ENCODE peak calls at places on chromosomes 2 and 18, in five cellular contexts. Q is left lung, L is neural crest cell, E is HepG2, S is left ventricle myocardium inferior. I is an unnamed sample.
A peak's percentile ranks its signal among the peaks of the same experiment; 100 is the strongest.

GRCh38 chr2:151927501-151928221 is 99.4 kb upstream of the ARL5A start:
- DNase-seq in E (no peak), S (no peak), Q (no peak), L (no peak), I (no peak)

GRCh38 chr2:225920621-225921020 is 521.1 kb downstream of the NYAP2 start:
- DNase-seq in Q (no peak), S (no peak), L (no peak), E (no peak), I (peak; percentile 4)

GRCh38 chr18:7116832-7117389 is 686 bp downstream of the LAMA1 start:
- DNase-seq in L (peak; percentile 42), E (no peak), S (no peak), Q (no peak), I (no peak)

GRCh38 chr2:231800493-231801091 is 14.3 kb downstream of the COPS7B start:
- DNase-seq in L (peak; percentile 55), Q (no peak), S (no peak), E (peak; percentile 55), I (peak; percentile 56)

GRCh38 chr2:33395660-33396249 is 80.7 kb upstream of the RASGRP3 start:
- DNase-seq in Q (no peak), S (no peak), E (peak; percentile 18), L (peak; percentile 51), I (peak; percentile 78)

GRCh38 chr2:240278661-240279060 is 138.2 kb upstream of the OTOS start:
- DNase-seq in Q (no peak), E (no peak), L (no peak), S (no peak), I (peak; percentile 62)

GRCh38 chr2:102063948-102064678 is 72.4 kb downstream of the IL1R2 start:
- DNase-seq in S (peak; percentile 81), L (no peak), E (peak; percentile 88), Q (peak; percentile 87), I (peak; percentile 100)

GRCh38 chr2:45380131-45380836 is 230.8 kb downstream of the SRBD1 start:
- DNase-seq in E (peak; percentile 15), L (no peak), Q (no peak), S (no peak), I (peak; percentile 70)

GRCh38 chr2:222842517-222843174 is 18.2 kb upstream of the ACSL3 start:
- DNase-seq in E (peak; percentile 95), L (no peak), Q (no peak), S (no peak), I (peak; percentile 41)

GRCh38 chr2:150486539-150487484 is 655 bp downstream of the RND3 start:
- DNase-seq in E (no peak), Q (peak; percentile 70), S (no peak), L (peak; percentile 17), I (peak; percentile 56)

GRCh38 chr2:153388246-153388645 is 90.3 kb downstream of the RPRM start:
- DNase-seq in E (no peak), Q (no peak), S (no peak), L (no peak), I (no peak)

GRCh38 chr2:4635289-4635688 is 931.9 kb downstream of the DCDC2C start:
- DNase-seq in Q (no peak), S (no peak), E (no peak), L (no peak), I (no peak)

GRCh38 chr2:1020206-1020605 is 69.6 kb downstream of the SNTG2 start:
- DNase-seq in S (no peak), Q (no peak), E (no peak), L (no peak), I (no peak)

GRCh38 chr2:166518634-166519390 is 24.8 kb upstream of the SCN7A start:
- DNase-seq in S (no peak), L (no peak), Q (no peak), E (no peak), I (no peak)
- TF ChIP-seq CTCF in S (no peak), L (no peak), Q (no peak), E (no peak), I (no peak)

DNA sequence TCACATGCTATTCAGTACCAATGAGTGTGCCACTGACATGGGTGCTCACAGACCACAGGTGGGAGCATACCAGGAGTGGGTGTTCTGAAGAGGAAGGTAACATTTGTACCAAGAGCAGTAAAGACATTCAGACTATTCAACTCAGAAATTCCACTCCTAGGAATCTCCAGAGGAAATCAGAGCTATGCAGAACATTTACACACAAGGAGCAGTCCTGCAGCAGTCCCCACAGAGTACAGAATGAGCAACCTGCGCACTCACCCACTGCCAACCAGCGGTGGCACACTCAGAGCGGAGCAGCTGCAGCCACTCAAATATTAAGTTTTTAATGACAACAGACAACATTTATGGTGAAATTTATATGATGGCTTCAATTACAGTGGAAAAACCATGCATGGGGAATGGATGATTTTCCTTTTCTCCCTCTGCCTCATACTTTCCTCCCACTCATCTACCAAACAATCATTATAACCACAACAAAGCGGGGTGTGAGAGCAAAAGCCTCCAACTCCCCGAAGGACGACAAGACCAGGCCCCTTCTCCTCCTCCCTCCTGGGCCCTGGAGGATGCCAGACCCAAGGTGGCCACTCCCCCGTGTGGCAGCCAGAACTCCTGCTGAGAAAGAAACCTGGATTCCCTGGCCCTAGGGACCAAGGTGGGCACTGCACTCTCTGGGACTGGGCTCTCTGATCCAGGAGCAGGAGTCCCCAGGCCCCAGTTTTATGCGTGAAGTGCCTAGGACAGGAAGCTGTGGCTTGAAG is 5.4 kb downstream of the HS6ST1 start:
- DNase-seq in S (no peak), Q (no peak), E (no peak), L (no peak), I (peak; percentile 64)
- TF ChIP-seq CTCF in S (no peak), Q (no peak), E (peak; percentile 30), L (peak; percentile 53), I (peak; percentile 41)

GRCh38 chr2:215119847-215120246 is 18.6 kb downstream of the ABCA12 start:
- DNase-seq in Q (no peak), L (no peak), E (no peak), S (no peak), I (no peak)
- TF ChIP-seq CTCF in Q (no peak), L (no peak), E (no peak), S (no peak), I (no peak)

GRCh38 chr18:47775961-47776360 is 154.5 kb downstream of the SMAD2 start:
- DNase-seq in S (no peak), E (peak; percentile 32), L (no peak), Q (no peak), I (peak; percentile 8)
- TF ChIP-seq CTCF in S (peak; percentile 52), E (peak; percentile 53), L (no peak), Q (no peak), I (no peak)